ENCODE peak calls at places on chromosomes 12 and 14, in five cellular contexts. J, K, O, I and N are unnamed samples.

GRCh38 chr12:86212970-86213369 is 43.2 kb downstream of the MGAT4C start:
- DNase-seq in J (no peak), O (no peak), I (no peak), K (no peak), N (no peak)

GRCh38 chr12:127052491-127053232 is 1214.3 kb upstream of the TMEM132C start:
- DNase-seq in K (no peak), I (peak), O (no peak), J (no peak), N (no peak)

GRCh38 chr14:103847954-103848719 is 762 bp upstream of the PPP1R13B start:
- DNase-seq in O (no peak), J (peak), K (peak), I (no peak), N (no peak)

GRCh38 chr14:25757364-25757763 is 707.4 kb upstream of the STXBP6 start:
- DNase-seq in I (no peak), O (no peak), K (no peak), J (no peak), N (no peak)

GRCh38 chr12:2894961-2895360 is 4.3 kb downstream of the TULP3 start:
- DNase-seq in J (no peak), K (no peak), I (no peak), O (no peak), N (no peak)

GRCh38 chr12:53523131-53523530 is 15.8 kb upstream of the NPFF start:
- DNase-seq in J (no peak), I (no peak), K (no peak), O (no peak), N (no peak)

GRCh38 chr14:99551034-99551922 is 52.7 kb downstream of the CCDC85C start:
- DNase-seq in J (no peak), K (no peak), O (no peak), I (no peak), N (no peak)

GRCh38 chr14:71190691-71191090 is 283.4 kb downstream of the PCNX1 start:
- DNase-seq in K (no peak), I (no peak), O (no peak), J (no peak), N (no peak)

GRCh38 chr14:78782551-78782950 is 612.4 kb downstream of the NRXN3 start:
- DNase-seq in O (no peak), I (no peak), K (no peak), J (no peak), N (no peak)

GRCh38 chr12:57430931-57431566 is at the start of gene R3HDM2:
- DNase-seq in O (peak), J (peak), K (peak), I (peak), N (peak)

GRCh38 chr12:57429473-57430116 is 1.2 kb downstream of the R3HDM2 start:
- DNase-seq in O (no peak), J (no peak), I (peak), K (no peak), N (no peak)

GRCh38 chr12:57428965-57429364 is 1.9 kb downstream of the R3HDM2 start:
- DNase-seq in I (no peak), K (no peak), J (no peak), O (no peak), N (peak)

GRCh38 chr12:57433370-57433769 is 1.2 kb upstream of the INHBC start:
- DNase-seq in I (no peak), O (no peak), K (no peak), J (no peak), N (no peak)

GRCh38 chr12:57430117-57430930 is 519 bp downstream of the R3HDM2 start:
- DNase-seq in J (peak), I (no peak), K (peak), O (no peak), N (peak)
- TF ChIP-seq CTCF in J (no peak), I (peak), K (no peak), O (no peak), N (no peak)

GRCh38 chr12:69331846-69332684 is 16.1 kb upstream of the LYZ start:
- DNase-seq in O (no peak), I (peak), J (no peak), K (no peak), N (no peak)
- H3K4me3 ChIP-seq in O (no peak), I (no peak), J (no peak), K (no peak), N (no peak)

DNA sequence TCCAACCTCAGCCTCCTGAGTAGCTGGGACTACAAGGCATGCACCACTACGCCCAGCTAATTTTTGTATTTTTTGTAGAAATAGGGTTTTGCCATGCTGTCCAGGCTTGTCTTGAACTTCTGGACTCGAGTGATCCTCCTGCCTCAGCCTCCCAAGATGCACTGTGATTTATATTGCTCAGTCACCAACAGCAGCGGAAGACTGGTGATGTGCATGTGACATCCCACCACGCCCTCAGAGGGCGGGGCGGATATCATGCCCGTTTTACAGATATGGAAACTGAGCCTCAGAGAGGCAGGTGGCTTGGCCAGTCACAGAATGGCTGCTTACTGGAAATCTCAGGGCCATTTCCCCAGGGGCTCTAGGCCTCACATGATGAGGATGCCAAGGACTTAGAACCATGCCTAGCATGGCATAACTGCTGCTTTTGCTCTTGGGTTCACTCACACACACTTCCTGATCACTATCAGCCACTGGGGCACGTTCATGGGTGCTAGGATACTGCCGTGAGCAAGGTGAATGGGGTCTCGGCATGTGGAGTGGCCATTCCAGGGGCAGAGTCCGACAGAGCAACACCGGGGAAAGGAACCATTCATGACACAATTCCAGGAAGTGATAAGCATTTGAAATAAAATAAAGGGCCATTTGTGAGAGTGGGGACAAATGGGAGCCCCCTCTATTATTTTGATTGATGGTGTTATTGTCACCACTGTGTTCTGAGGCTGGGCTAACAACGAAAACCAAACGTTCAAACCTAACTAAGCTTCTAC is 31.9 kb downstream of the RBM19 start:
- DNase-seq in J (no peak), I (no peak), K (no peak), O (no peak), N (no peak)
- TF ChIP-seq CTCF in J (no peak), I (no peak), K (no peak), O (no peak), N (no peak)

GRCh38 chr14:61104358-61104757 is 123.3 kb downstream of the SLC38A6 start:
- DNase-seq in O (no peak), K (no peak), J (no peak), I (no peak), N (no peak)

GRCh38 chr14:61106627-61107147 is 125.6 kb downstream of the SLC38A6 start:
- DNase-seq in J (no peak), K (no peak), O (no peak), I (peak), N (no peak)

GRCh38 chr14:61102549-61103466 is 121.8 kb downstream of the SLC38A6 start:
- DNase-seq in I (peak), J (peak), K (no peak), O (no peak), N (no peak)

GRCh38 chr14:61101803-61102548 is 120.9 kb downstream of the SLC38A6 start:
- DNase-seq in I (peak), J (peak), K (no peak), O (no peak), N (no peak)

DNA sequence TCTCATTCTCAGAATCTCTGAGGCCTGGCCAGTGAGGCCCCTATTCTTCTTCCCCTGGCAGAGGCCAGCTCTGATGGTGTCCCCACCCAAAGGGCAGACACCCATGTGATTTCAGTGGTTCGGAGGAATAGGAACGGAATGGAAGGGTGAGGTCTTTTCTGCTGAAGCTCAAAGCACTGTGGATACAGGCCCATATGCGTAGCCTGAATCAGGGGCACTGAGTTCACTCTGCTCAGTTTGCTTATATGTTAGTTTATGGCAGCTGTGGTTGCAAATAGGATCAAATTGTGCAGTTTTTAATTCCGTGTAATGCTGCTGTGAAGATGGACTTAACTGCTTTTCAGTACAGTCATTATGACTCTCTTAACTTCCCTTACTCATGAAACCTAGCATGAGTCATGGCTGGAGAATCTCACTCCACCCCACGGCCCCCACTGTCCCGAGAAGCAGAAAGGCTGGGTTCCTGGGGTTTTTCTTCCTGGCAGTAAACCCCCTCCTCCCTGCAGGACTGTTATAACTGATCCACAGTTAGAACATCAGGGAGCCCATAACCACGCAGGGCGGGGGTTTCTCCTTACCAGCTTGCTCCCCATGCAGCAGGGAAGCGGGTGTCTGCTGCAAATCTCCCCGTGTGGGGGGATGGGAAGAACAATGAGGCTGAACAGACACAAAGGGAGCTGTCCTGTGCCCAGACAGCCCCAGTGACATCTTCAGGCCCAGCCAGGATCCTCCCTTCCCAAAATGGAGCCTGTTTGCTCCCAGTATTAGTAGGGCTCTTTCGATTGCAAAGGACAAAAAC is 122.7 kb downstream of the SLC38A6 start:
- DNase-seq in O (peak), J (no peak), K (peak), I (peak), N (peak)
- H3K4me3 ChIP-seq in O (no peak), J (no peak), K (no peak), I (no peak), N (no peak)

GRCh38 chr12:113860059-113860820 is 105.9 kb downstream of the RBM19 start:
- DNase-seq in I (no peak), J (no peak), O (no peak), K (no peak), N (no peak)
- TF ChIP-seq CTCF in I (no peak), J (no peak), O (no peak), K (no peak), N (no peak)